ENCODE peak calls at places on chromosomes 13 and 19, in seven cellular contexts. F is neural progenitor cell, D is HFFc6, R is colonic mucosa, X is foreskin fibroblast, K is mesothelial cell of epicardium, Z is tibial nerve. E is an unnamed sample.

GRCh38 chr19:38849746-38850230 is at the start of gene HNRNPL:
- DNase-seq in F (no peak), D (no peak), R (peak; percentile 99), X (no peak), K (peak; percentile 99), Z (no peak), E (no peak)

GRCh38 chr19:56091751-56092546 is 29.1 kb downstream of the ZNF787 start:
- DNase-seq in F (no peak), D (no peak), R (no peak), X (no peak), K (no peak), Z (no peak), E (no peak)

GRCh38 chr13:101869553-101869952 is 417.1 kb downstream of the ITGBL1 start:
- DNase-seq in F (no peak), D (no peak), R (no peak), X (peak; percentile 42), K (no peak), Z (no peak), E (no peak)

GRCh38 chr13:29458419-29458818 is 137.1 kb downstream of the SLC7A1 start:
- DNase-seq in F (no peak), D (no peak), R (no peak), X (no peak), K (no peak), Z (no peak), E (peak; percentile 2)

GRCh38 chr19:7545295-7545694 is 9.8 kb downstream of the PNPLA6 start:
- DNase-seq in F (no peak), D (no peak), R (no peak), X (no peak), K (no peak), Z (no peak), E (no peak)

GRCh38 chr13:112448621-112449544 is 72.7 kb downstream of the SPACA7 start:
- DNase-seq in F (no peak), D (no peak), R (peak; percentile 8), X (no peak), K (no peak), Z (no peak), E (peak; percentile 75)

GRCh38 chr19:33720691-33721682 is 75.7 kb upstream of the KCTD15 start:
- DNase-seq in F (peak; percentile 49), D (no peak), R (no peak), X (no peak), K (no peak), Z (no peak), E (no peak)

GRCh38 chr13:44989941-44990340 is 603 bp downstream of the GPALPP1 start:
- DNase-seq in F (no peak), D (no peak), R (no peak), X (peak; percentile 15), K (no peak), Z (no peak), E (no peak)

GRCh38 chr19:7294571-7295212 is 478 bp upstream of the INSR start:
- DNase-seq in F (peak; percentile 69), D (peak; percentile 7), R (peak; percentile 79), X (peak; percentile 70), K (peak; percentile 41), Z (peak; percentile 62), E (peak; percentile 87)

GRCh38 chr13:99985886-99986527 is 4.4 kb downstream of the ZIC2 start:
- DNase-seq in F (peak; percentile 27), D (no peak), R (no peak), X (no peak), K (no peak), Z (no peak), E (no peak)

GRCh38 chr13:44574466-44574855 is 1.7 kb downstream of the TSC22D1 start:
- DNase-seq in F (peak; percentile 15), D (no peak), R (no peak), X (peak; percentile 45), K (no peak), Z (no peak), E (no peak)

GRCh38 chr19:8004723-8005513 is 523 bp downstream of the ELAVL1 start:
- DNase-seq in F (no peak), D (peak; percentile 8), R (no peak), X (peak; percentile 57), K (no peak), Z (no peak), E (no peak)

GRCh38 chr19:15556634-15557181 is 48.4 kb downstream of the CYP4F22 start:
- DNase-seq in F (no peak), D (no peak), R (no peak), X (no peak), K (no peak), Z (no peak), E (no peak)

GRCh38 chr19:39218230-39219007 is 14.4 kb upstream of the SYCN start:
- DNase-seq in F (no peak), D (no peak), R (no peak), X (no peak), K (no peak), Z (no peak), E (no peak)

GRCh38 chr19:8576273-8576993 is 809 bp downstream of the MYO1F start:
- DNase-seq in F (no peak), D (no peak), R (peak; percentile 37), X (no peak), K (no peak), Z (no peak), E (no peak)

GRCh38 chr13:73717632-73718031 is 416.6 kb downstream of the KLF12 start:
- DNase-seq in F (no peak), D (peak; percentile 41), R (no peak), X (no peak), K (no peak), Z (no peak), E (no peak)

GRCh38 chr13:50387124-50387581 is 371.9 kb downstream of the KCNRG start:
- DNase-seq in F (peak; percentile 75), D (no peak), R (peak; percentile 51), X (peak; percentile 30), K (no peak), Z (peak; percentile 49), E (no peak)
- TF ChIP-seq CTCF in F (peak; percentile 48), D (no peak), R (peak; percentile 21), X (peak; percentile 10), K (no peak), Z (peak; percentile 20), E (peak; percentile 42)

GRCh38 chr19:17488593-17489391 is 18.5 kb downstream of the SLC27A1 start:
- DNase-seq in F (peak; percentile 96), D (no peak), R (peak; percentile 94), X (peak; percentile 36), K (peak; percentile 80), Z (no peak), E (no peak)
- TF ChIP-seq CTCF in F (peak; percentile 71), D (no peak), R (no peak), X (no peak), K (no peak), Z (no peak), E (peak; percentile 8)

DNA sequence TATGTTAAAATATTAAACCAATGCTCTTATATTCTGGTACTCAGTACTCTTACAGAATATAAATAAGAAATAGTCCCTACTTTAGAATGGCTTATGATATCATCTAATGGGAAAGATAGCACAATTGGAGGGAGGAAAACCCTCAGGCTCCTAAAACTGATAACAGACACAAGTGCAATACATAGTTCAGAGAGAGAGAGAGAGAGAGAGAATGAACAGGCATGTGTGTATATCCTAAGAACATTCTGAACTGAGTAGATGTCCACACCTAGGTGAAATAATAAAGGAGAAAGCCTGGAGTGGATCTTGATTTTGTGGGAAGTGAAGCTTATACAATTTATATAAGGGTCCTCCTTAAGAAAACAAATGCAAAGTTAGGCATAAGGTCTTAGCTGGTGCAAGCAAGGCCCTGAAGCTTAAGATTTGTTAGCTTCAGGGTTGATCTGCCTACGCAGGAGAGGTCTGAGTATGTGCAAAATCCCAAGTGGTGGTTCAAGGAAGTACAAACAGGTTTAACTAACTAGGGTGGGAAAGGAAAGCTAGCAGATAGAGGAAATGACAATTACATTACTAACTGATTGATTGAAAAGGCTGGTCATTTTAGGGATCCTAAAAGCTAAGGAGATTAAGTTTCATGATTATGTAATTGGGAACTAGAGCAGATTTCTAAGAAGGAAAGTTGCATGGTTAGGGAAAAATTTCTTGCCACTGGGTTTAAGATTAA is 53.3 kb downstream of the SOX21 start:
- DNase-seq in F (no peak), D (no peak), R (no peak), X (no peak), K (no peak), Z (no peak), E (no peak)
- TF ChIP-seq CTCF in F (peak; percentile 27), D (peak; percentile 43), R (no peak), X (no peak), K (no peak), Z (no peak), E (no peak)

DNA sequence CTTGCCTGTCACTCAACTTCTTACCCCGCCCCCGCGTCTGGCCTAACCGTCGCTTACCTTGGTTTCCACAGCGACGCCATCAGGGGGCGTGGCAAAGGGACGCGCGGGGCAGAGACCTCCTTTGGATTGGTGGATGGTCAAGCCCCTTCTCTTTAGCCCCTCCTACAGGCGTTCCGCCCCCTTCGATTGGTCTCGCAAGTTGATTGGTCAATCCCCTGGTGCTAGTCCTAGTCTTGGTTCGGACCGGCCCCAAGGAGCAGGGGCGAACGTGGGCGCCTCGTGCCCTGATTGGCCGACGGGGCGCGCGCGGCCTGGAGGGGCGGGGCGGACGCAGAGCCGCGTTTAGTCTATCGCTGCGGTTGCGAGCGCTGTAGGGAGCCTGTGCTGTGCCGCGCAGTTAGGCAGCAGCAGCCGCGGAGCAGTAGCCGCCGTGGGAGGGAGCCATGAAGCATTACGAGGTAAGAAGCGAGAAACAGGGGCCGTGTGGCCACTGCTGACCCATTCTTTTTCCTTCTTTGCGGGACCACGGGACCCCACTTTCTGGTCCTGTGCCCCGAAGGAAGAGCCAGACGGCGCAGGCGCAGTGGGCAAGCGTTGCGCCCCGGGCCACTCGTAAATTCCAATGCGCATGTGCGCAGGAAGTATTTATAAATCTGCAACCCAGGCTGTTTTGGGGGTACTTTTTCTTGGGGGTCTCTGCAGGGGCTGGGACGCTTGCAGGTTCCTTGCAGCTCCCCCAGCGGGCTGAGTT is at the start of gene TECR:
- DNase-seq in F (peak; percentile 100), D (peak; percentile 100), R (peak; percentile 100), X (peak; percentile 100), K (peak; percentile 97), Z (peak; percentile 100), E (peak; percentile 100)
- TF ChIP-seq CTCF in F (no peak), D (peak; percentile 17), R (no peak), X (no peak), K (peak; percentile 8), Z (peak; percentile 45), E (no peak)

GRCh38 chr13:26445092-26445491 is 112.4 kb upstream of the WASF3 start:
- DNase-seq in F (no peak), D (no peak), R (no peak), X (no peak), K (no peak), Z (no peak), E (no peak)
- TF ChIP-seq CTCF in F (peak; percentile 37), D (no peak), R (no peak), X (no peak), K (no peak), Z (no peak), E (no peak)

GRCh38 chr13:32910530-32910929 is 105.7 kb upstream of the KL start:
- DNase-seq in F (no peak), D (no peak), R (no peak), X (peak; percentile 4), K (no peak), Z (no peak), E (no peak)

GRCh38 chr13:32905864-32906180 is 110.4 kb upstream of the KL start:
- DNase-seq in F (no peak), D (no peak), R (peak; percentile 25), X (peak; percentile 70), K (no peak), Z (peak; percentile 69), E (no peak)

GRCh38 chr13:32917504-32917903 is 98.7 kb upstream of the KL start:
- DNase-seq in F (no peak), D (no peak), R (no peak), X (no peak), K (no peak), Z (no peak), E (no peak)

GRCh38 chr13:32914686-32915085 is 101.5 kb upstream of the KL start:
- DNase-seq in F (no peak), D (no peak), R (no peak), X (no peak), K (no peak), Z (no peak), E (no peak)

GRCh38 chr13:32911506-32911905 is 104.7 kb upstream of the KL start:
- DNase-seq in F (peak; percentile 54), D (peak; percentile 62), R (no peak), X (peak; percentile 57), K (no peak), Z (no peak), E (no peak)
- TF ChIP-seq CTCF in F (peak; percentile 60), D (peak; percentile 77), R (peak; percentile 27), X (peak; percentile 47), K (no peak), Z (peak; percentile 45), E (peak; percentile 54)